ENCODE peak calls at places on chromosomes 11 and 22, in nine cellular contexts. J is foreskin fibroblast, Z is HEK293T, S is type B pancreatic cell, V is GF-D8, W is midbrain, O is AML-193, T is heart left ventricle, P is COR-L47. Q is an unnamed sample.

GRCh38 chr11:61679893-61680621 is at the start of gene DAGLA:
- DNase-seq in O (peak; percentile 34), Z (peak; percentile 94), P (peak; percentile 69), T (peak; percentile 74), W (peak; percentile 85), J (peak; percentile 79), V (no peak), S (peak; percentile 84), Q (no peak)

GRCh38 chr11:2580061-2580421 is 119.8 kb downstream of the KCNQ1OT1 start:
- DNase-seq in J (no peak), O (no peak), T (peak; percentile 22), S (no peak), Z (no peak), V (no peak), W (no peak), P (no peak), Q (no peak)

GRCh38 chr22:47996446-47996857 is 1234.0 kb downstream of the TBC1D22A start:
- DNase-seq in T (no peak), P (no peak), V (no peak), O (no peak), Z (no peak), S (peak; percentile 40), J (no peak), W (no peak), Q (no peak)

GRCh38 chr11:119237515-119237914 is 31.4 kb downstream of the CBL start:
- DNase-seq in W (no peak), P (no peak), J (no peak), S (no peak), O (no peak), T (no peak), V (no peak), Z (no peak), Q (no peak)

GRCh38 chr11:126489791-126490190 is 134.3 kb downstream of the ST3GAL4 start:
- DNase-seq in W (no peak), O (no peak), P (no peak), V (no peak), J (no peak), S (no peak), T (no peak), Z (no peak), Q (no peak)

GRCh38 chr22:21448627-21449416 is 18.4 kb upstream of the TMEM191C start:
- DNase-seq in J (no peak), T (peak; percentile 19), Z (no peak), S (peak; percentile 58), W (no peak), V (no peak), O (no peak), P (no peak), Q (no peak)

GRCh38 chr22:36467946-36468345 is 13.5 kb downstream of the TXN2 start:
- DNase-seq in W (no peak), T (peak; percentile 60), V (peak; percentile 82), Z (no peak), J (peak; percentile 95), O (peak; percentile 59), P (no peak), S (no peak), Q (peak; percentile 79)

GRCh38 chr22:44575344-44576268 is 77.6 kb upstream of the RTL6 start:
- DNase-seq in Z (no peak), T (no peak), S (peak; percentile 60), V (no peak), W (no peak), O (no peak), J (no peak), P (no peak), Q (no peak)

GRCh38 chr11:86182976-86183584 is 61.5 kb upstream of the EED start:
- DNase-seq in P (peak; percentile 1), O (peak; percentile 20), J (no peak), V (peak; percentile 11), W (no peak), S (no peak), T (no peak), Z (no peak), Q (no peak)

GRCh38 chr11:15276616-15277015 is 161.9 kb downstream of the INSC start:
- DNase-seq in W (peak; percentile 12), Z (peak; percentile 36), J (peak; percentile 27), T (no peak), O (no peak), P (no peak), V (no peak), S (no peak), Q (no peak)

GRCh38 chr11:65915101-65915820 is 3.6 kb downstream of the C11orf68 start:
- DNase-seq in W (no peak), T (no peak), P (no peak), V (no peak), J (no peak), Z (no peak), O (no peak), S (no peak), Q (no peak)

GRCh38 chr11:12179019-12179418 is 68.6 kb downstream of the MICAL2 start:
- DNase-seq in S (no peak), P (no peak), T (no peak), W (no peak), Z (no peak), V (no peak), O (no peak), J (no peak), Q (no peak)

GRCh38 chr11:93668171-93668570 is 6.7 kb downstream of the CEP295 start:
- DNase-seq in T (no peak), V (no peak), S (no peak), Z (no peak), J (no peak), O (no peak), P (no peak), W (no peak), Q (no peak)

GRCh38 chr11:69444381-69445130 is 36.9 kb upstream of the LINC01488 start:
- DNase-seq in W (no peak), V (peak; percentile 83), T (peak; percentile 79), P (no peak), S (no peak), O (peak; percentile 79), Z (no peak), J (peak; percentile 90), Q (peak; percentile 61)

GRCh38 chr22:19738664-19739447 is 15.5 kb downstream of the GP1BB start:
- DNase-seq in O (no peak), J (no peak), S (no peak), W (no peak), T (no peak), V (no peak), P (no peak), Z (no peak), Q (no peak)

GRCh38 chr22:36077261-36077660 is 48.6 kb upstream of the RBFOX2 start:
- DNase-seq in W (peak; percentile 24), V (no peak), S (no peak), O (no peak), J (peak; percentile 76), T (no peak), P (no peak), Z (no peak), Q (no peak)

GRCh38 chr11:13970986-13971385 is 8.5 kb downstream of the SPON1 start:
- DNase-seq in P (peak; percentile 39), W (peak; percentile 8), J (peak; percentile 68), O (no peak), S (no peak), Z (no peak), V (no peak), T (peak; percentile 28), Q (no peak)

GRCh38 chr11:130314184-130314748 is 451 bp downstream of the ZBTB44 start:
- DNase-seq in W (peak; percentile 68), V (no peak), Z (peak; percentile 66), S (peak; percentile 77), O (no peak), P (peak; percentile 72), J (peak; percentile 77), T (peak; percentile 74), Q (no peak)

GRCh38 chr11:77411238-77411637 is 62.7 kb downstream of the PAK1 start:
- DNase-seq in V (no peak), J (peak; percentile 57), S (no peak), O (peak; percentile 29), Z (no peak), W (no peak), P (no peak), T (peak; percentile 47), Q (no peak)

GRCh38 chr11:65411681-65412070 is 10.9 kb upstream of the NEAT1 start:
- DNase-seq in V (no peak), O (no peak), J (no peak), Z (no peak), S (no peak), P (no peak), W (no peak), T (peak; percentile 7), Q (no peak)

GRCh38 chr22:27853404-27853803 is 51.8 kb upstream of the MN1 start:
- DNase-seq in O (no peak), W (no peak), V (no peak), S (no peak), J (peak; percentile 63), Z (no peak), P (no peak), T (no peak), Q (no peak)

GRCh38 chr11:116927163-116927772 is 89.8 kb upstream of the APOA1 start:
- DNase-seq in Z (peak; percentile 31), P (no peak), J (no peak), W (no peak), T (no peak), S (no peak), V (no peak), O (peak; percentile 7), Q (no peak)

GRCh38 chr11:112290462-112290894 is 29.8 kb upstream of the PLET1 start:
- DNase-seq in W (no peak), V (no peak), Z (no peak), P (no peak), S (no peak), J (no peak), O (no peak), T (no peak), Q (no peak)

GRCh38 chr11:111840143-111840542 is 31.2 kb downstream of the ALG9 start:
- DNase-seq in S (no peak), P (no peak), W (no peak), T (no peak), Z (no peak), V (no peak), O (no peak), J (peak; percentile 47), Q (no peak)

GRCh38 chr11:130390071-130390758 is 38.2 kb downstream of the ADAMTS8 start:
- DNase-seq in O (no peak), P (peak; percentile 13), J (peak; percentile 87), S (no peak), W (peak; percentile 80), T (no peak), Z (peak; percentile 41), V (peak; percentile 44), Q (no peak)

GRCh38 chr22:28029201-28029948 is 110.3 kb upstream of the PITPNB start:
- DNase-seq in V (no peak), T (peak; percentile 57), J (peak; percentile 61), P (peak; percentile 95), O (no peak), S (no peak), W (no peak), Z (no peak), Q (no peak)

GRCh38 chr11:107898270-107898669 is 30.0 kb upstream of the RAB39A start:
- DNase-seq in V (peak; percentile 59), Z (peak; percentile 45), O (peak; percentile 60), P (peak; percentile 22), S (no peak), J (peak; percentile 58), T (no peak), W (no peak), Q (no peak)

GRCh38 chr11:82927264-82927880 is 25.8 kb downstream of the DDIAS start:
- DNase-seq in S (no peak), W (peak; percentile 60), V (peak; percentile 16), P (peak; percentile 74), O (peak; percentile 60), T (no peak), J (peak; percentile 77), Z (peak; percentile 51), Q (no peak)

GRCh38 chr11:65152157-65152556 is 17.8 kb upstream of the SYVN1 start:
- DNase-seq in P (no peak), T (no peak), V (no peak), S (no peak), W (no peak), J (no peak), Z (no peak), O (no peak), Q (no peak)

GRCh38 chr22:30606455-30607299 is at the start of gene TCN2:
- DNase-seq in P (peak; percentile 74), V (peak; percentile 36), T (peak; percentile 80), J (peak; percentile 91), O (peak; percentile 16), W (peak; percentile 86), Z (peak; percentile 46), S (no peak), Q (peak; percentile 83)

GRCh38 chr11:121892131-121892681 is 223.8 kb downstream of the BLID start:
- DNase-seq in Z (no peak), J (peak; percentile 86), S (no peak), P (no peak), V (no peak), O (no peak), T (peak; percentile 30), W (no peak), Q (peak; percentile 80)